ENCODE peak calls at places on chromosomes 3 and 15, in eight cellular contexts. B is WERI-Rb-1, X is A549, S is dorsolateral prefrontal cortex, G is AG10803, Y is right atrium auricular region, K is tibial artery, F is HepG2. N is an unnamed sample.

GRCh38 chr3:63135362-63135761 is 142.7 kb upstream of the SYNPR start:
- DNase-seq in B (no peak), X (no peak), S (no peak), G (peak), Y (no peak), K (no peak), F (no peak), N (no peak)

GRCh38 chr15:31930967-31931366 is 99.3 kb upstream of the CHRNA7 start:
- DNase-seq in B (no peak), X (no peak), S (no peak), G (no peak), Y (no peak), K (no peak), F (no peak), N (no peak)

GRCh38 chr3:87361271-87361670 is 84.9 kb upstream of the POU1F1 start:
- DNase-seq in B (peak), X (no peak), S (no peak), G (no peak), Y (no peak), K (no peak), F (no peak), N (no peak)

GRCh38 chr15:97875513-97876285 is 84.8 kb upstream of the ARRDC4 start:
- DNase-seq in B (no peak), X (peak), S (no peak), G (peak), Y (no peak), K (no peak), F (no peak), N (no peak)

GRCh38 chr15:60374628-60375081 is 23.1 kb downstream of the ANXA2 start:
- DNase-seq in B (no peak), X (peak), S (no peak), G (peak), Y (peak), K (peak), F (peak), N (peak)

GRCh38 chr3:44058022-44058867 is 183.4 kb upstream of the TOPAZ1 start:
- DNase-seq in B (no peak), X (no peak), S (peak), G (peak), Y (no peak), K (no peak), F (no peak), N (peak)

GRCh38 chr15:39887832-39888231 is 32.2 kb downstream of the GPR176 start:
- DNase-seq in B (no peak), X (peak), S (no peak), G (peak), Y (no peak), K (peak), F (peak), N (peak)

GRCh38 chr3:189349772-189350171 is 178.0 kb downstream of the TPRG1 start:
- DNase-seq in B (no peak), X (no peak), S (no peak), G (peak), Y (no peak), K (no peak), F (no peak), N (no peak)

GRCh38 chr15:56428821-56429458 is 36.0 kb downstream of the MNS1 start:
- DNase-seq in B (no peak), X (peak), S (no peak), G (peak), Y (no peak), K (no peak), F (peak), N (peak)

GRCh38 chr15:26891448-26891881 is 24.6 kb downstream of the GABRA5 start:
- DNase-seq in B (peak), X (peak), S (no peak), G (peak), Y (no peak), K (no peak), F (peak), N (peak)

GRCh38 chr3:66633982-66634381 is 133.2 kb upstream of the LRIG1 start:
- DNase-seq in B (no peak), X (no peak), S (no peak), G (no peak), Y (no peak), K (no peak), F (no peak), N (no peak)

GRCh38 chr3:66625464-66626216 is 124.8 kb upstream of the LRIG1 start:
- DNase-seq in B (no peak), X (no peak), S (no peak), G (no peak), Y (no peak), K (no peak), F (no peak), N (peak)

GRCh38 chr3:66633564-66633963 is 132.7 kb upstream of the LRIG1 start:
- DNase-seq in B (no peak), X (no peak), S (no peak), G (no peak), Y (no peak), K (no peak), F (no peak), N (no peak)

DNA sequence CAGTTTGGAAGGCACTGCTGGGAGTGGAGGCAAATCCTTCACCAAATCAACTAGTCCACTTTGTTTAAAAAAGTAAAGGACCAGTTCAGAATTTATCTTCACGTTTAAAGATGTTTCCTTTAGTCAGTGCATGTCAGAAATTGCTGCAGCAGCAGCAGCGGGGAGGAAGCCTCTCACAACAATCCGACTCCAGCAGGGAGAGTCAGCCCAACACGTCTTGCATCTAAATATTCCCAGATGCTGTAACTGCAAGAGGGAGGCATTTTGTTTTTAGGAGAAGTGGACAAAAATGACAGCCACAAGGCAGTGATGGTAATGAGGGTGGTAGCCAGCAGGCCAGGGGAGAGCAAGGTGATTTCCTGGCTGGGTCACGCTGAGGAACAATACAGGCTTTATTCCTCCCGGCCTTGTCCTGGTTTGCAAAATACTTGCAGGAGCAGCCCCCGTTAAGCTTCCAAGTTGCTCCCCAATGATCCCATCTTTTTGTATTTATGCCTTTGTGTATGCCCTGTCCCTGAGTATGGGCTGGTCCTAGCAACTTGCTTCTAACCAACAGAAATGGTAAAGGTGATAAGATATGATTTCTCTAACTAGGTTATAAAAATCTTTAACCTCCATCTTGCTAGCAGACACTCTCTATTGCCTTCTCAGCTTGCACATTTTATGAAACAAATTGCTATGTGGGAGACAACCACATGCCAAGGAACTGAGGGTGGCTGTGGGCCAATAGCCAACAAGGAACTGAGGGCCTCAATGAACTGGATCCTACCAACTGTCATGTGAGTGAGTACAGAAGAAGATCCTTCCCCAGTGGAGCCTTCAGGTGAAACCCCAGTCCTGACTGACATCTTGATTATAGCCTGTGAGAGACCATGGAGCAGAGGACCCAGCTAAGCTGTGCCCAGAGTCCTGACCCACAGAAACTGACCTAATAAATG is 128.9 kb upstream of the LRIG1 start:
- DNase-seq in B (no peak), X (no peak), S (no peak), G (no peak), Y (no peak), K (no peak), F (no peak), N (no peak)
- H3K4me3 ChIP-seq in B (no peak), X (no peak), S (no peak), G (no peak), Y (no peak), K (no peak), F (no peak), N (no peak)

GRCh38 chr3:58418227-58418626 is 15.4 kb downstream of the PDHB start:
- DNase-seq in B (no peak), X (no peak), S (no peak), G (no peak), Y (no peak), K (no peak), F (no peak), N (no peak)

GRCh38 chr3:58421004-58421403 is 12.6 kb downstream of the PDHB start:
- DNase-seq in B (no peak), X (no peak), S (no peak), G (no peak), Y (no peak), K (no peak), F (no peak), N (no peak)

GRCh38 chr3:58422756-58423324 is 10.8 kb downstream of the PDHB start:
- DNase-seq in B (peak), X (peak), S (no peak), G (peak), Y (no peak), K (no peak), F (peak), N (peak)

GRCh38 chr3:58417075-58417474 is 16.6 kb downstream of the PDHB start:
- DNase-seq in B (no peak), X (no peak), S (no peak), G (no peak), Y (no peak), K (no peak), F (no peak), N (no peak)

GRCh38 chr3:58419782-58420512 is 13.7 kb downstream of the PDHB start:
- DNase-seq in B (no peak), X (no peak), S (no peak), G (peak), Y (peak), K (peak), F (no peak), N (peak)
- TF ChIP-seq CTCF in B (no peak), X (no peak), S (no peak), G (peak), Y (no peak), K (no peak), F (no peak), N (no peak)

GRCh38 chr15:77634266-77634962 is 1.7 kb upstream of the LINGO1 start:
- DNase-seq in B (peak), X (peak), S (peak), G (peak), Y (peak), K (no peak), F (peak), N (peak)
- H3K4me3 ChIP-seq in B (no peak), X (no peak), S (peak), G (no peak), Y (no peak), K (no peak), F (no peak), N (no peak)

DNA sequence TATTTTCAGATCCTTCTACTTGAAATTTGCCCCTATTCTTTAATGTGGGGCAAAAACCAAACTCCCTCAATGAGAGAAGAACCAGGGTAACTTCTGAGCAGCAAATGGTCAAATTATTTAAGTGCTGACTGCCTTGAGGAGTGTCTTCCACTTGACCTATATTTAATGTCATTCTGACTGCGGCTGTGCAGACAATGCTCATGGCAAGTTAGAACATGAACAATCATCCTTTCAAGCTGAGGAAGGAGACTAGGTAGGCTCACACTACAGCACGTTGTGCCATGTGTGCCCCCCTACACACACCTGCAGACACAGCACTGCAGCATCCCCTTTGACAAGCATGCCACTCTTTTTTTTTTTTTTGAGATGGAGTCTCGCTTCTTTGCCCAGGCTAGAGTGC is 98.2 kb downstream of the OSBPL10 start:
- DNase-seq in B (no peak), X (no peak), S (no peak), G (no peak), Y (no peak), K (no peak), F (no peak), N (no peak)
- TF ChIP-seq CTCF in B (no peak), X (no peak), S (no peak), G (no peak), Y (no peak), K (no peak), F (no peak), N (no peak)

GRCh38 chr3:3109407-3110298 is 521 bp downstream of the IL5RA start:
- DNase-seq in B (no peak), X (no peak), S (no peak), G (no peak), Y (no peak), K (no peak), F (no peak), N (no peak)
- H3K4me3 ChIP-seq in B (no peak), X (no peak), S (no peak), G (no peak), Y (peak), K (no peak), F (no peak), N (no peak)

DNA sequence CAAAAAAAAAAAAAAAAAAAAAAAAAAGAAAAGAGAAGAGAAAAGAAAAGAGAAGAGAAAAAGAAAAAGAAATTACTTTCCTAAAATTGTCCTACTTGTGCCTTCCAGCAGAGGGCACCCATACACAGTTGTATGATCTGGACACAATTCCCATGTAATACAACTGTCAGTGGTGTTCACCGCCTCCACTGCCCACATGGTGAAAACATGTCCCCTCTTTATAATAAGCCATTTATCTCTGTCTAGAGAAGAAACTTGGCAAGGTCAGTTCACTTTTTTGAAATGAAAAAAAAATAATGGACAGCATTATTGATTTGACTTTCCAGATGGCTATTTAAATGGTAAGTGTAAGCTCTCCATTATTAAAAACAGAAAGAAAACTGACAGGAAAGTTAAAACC is 459.4 kb downstream of the GBE1 start:
- DNase-seq in B (peak), X (peak), S (no peak), G (peak), Y (no peak), K (no peak), F (peak), N (peak)
- TF ChIP-seq CTCF in B (peak), X (peak), S (peak), G (peak), Y (peak), K (peak), F (peak), N (peak)

N was measured in foreskin fibroblast.